ENCODE peak calls at places on chromosomes 3 and 15, in nine cellular contexts. One of them, this sample, is unnamed.

GRCh38 chr3:6437631-6438030 is 423.3 kb upstream of the GRM7 start:
- DNase-seq in IMR-90: no peak
- DNase-seq in heart left ventricle: no peak
- DNase-seq in H54: no peak
- DNase-seq in endothelial cell of umbilical vein: no peak
- DNase-seq in A549: no peak
- DNase-seq in HCT116: no peak
- DNase-seq in stomach: no peak
- DNase-seq in GM12891: no peak
- DNase-seq in this sample: no peak

GRCh38 chr3:149816986-149817385 is 4.0 kb downstream of the RNF13 start:
- DNase-seq in IMR-90: peak; percentile 82
- DNase-seq in heart left ventricle: no peak
- DNase-seq in H54: no peak
- DNase-seq in endothelial cell of umbilical vein: no peak
- DNase-seq in A549: no peak
- DNase-seq in HCT116: no peak
- DNase-seq in stomach: no peak
- DNase-seq in GM12891: no peak
- DNase-seq in this sample: no peak

GRCh38 chr3:126008219-126008618 is 39.2 kb downstream of the ROPN1B start:
- DNase-seq in IMR-90: no peak
- DNase-seq in heart left ventricle: no peak
- DNase-seq in H54: no peak
- DNase-seq in endothelial cell of umbilical vein: no peak
- DNase-seq in A549: no peak
- DNase-seq in HCT116: no peak
- DNase-seq in stomach: no peak
- DNase-seq in GM12891: no peak
- DNase-seq in this sample: no peak

GRCh38 chr15:62912808-62913207 is 129.7 kb upstream of the TPM1 start:
- DNase-seq in IMR-90: no peak
- DNase-seq in heart left ventricle: no peak
- DNase-seq in H54: no peak
- DNase-seq in endothelial cell of umbilical vein: no peak
- DNase-seq in A549: peak; percentile 39
- DNase-seq in HCT116: no peak
- DNase-seq in stomach: no peak
- DNase-seq in GM12891: no peak
- DNase-seq in this sample: no peak

GRCh38 chr3:10456981-10457380 is 48.4 kb downstream of the ATP2B2 start:
- DNase-seq in IMR-90: no peak
- DNase-seq in heart left ventricle: no peak
- DNase-seq in H54: no peak
- DNase-seq in endothelial cell of umbilical vein: no peak
- DNase-seq in A549: no peak
- DNase-seq in HCT116: no peak
- DNase-seq in stomach: no peak
- DNase-seq in GM12891: no peak
- DNase-seq in this sample: no peak

GRCh38 chr15:69515508-69516290 is 63.1 kb downstream of the RPLP1 start:
- DNase-seq in IMR-90: no peak
- DNase-seq in heart left ventricle: no peak
- DNase-seq in H54: no peak
- DNase-seq in endothelial cell of umbilical vein: no peak
- DNase-seq in A549: no peak
- DNase-seq in HCT116: no peak
- DNase-seq in stomach: no peak
- DNase-seq in GM12891: no peak
- DNase-seq in this sample: no peak

GRCh38 chr15:83475551-83475950 is 28.4 kb downstream of the SH3GL3 start:
- DNase-seq in IMR-90: peak; percentile 12
- DNase-seq in heart left ventricle: no peak
- DNase-seq in H54: peak; percentile 32
- DNase-seq in endothelial cell of umbilical vein: no peak
- DNase-seq in A549: no peak
- DNase-seq in HCT116: no peak
- DNase-seq in stomach: no peak
- DNase-seq in GM12891: no peak
- DNase-seq in this sample: no peak

GRCh38 chr15:62337934-62338333 is 172.8 kb upstream of the C2CD4B start:
- DNase-seq in IMR-90: no peak
- DNase-seq in heart left ventricle: no peak
- DNase-seq in H54: no peak
- DNase-seq in endothelial cell of umbilical vein: no peak
- DNase-seq in A549: no peak
- DNase-seq in HCT116: no peak
- DNase-seq in stomach: no peak
- DNase-seq in GM12891: no peak
- DNase-seq in this sample: no peak

GRCh38 chr3:120274739-120275167 is 10.3 kb downstream of the GPR156 start:
- DNase-seq in IMR-90: peak; percentile 25
- DNase-seq in heart left ventricle: peak; percentile 69
- DNase-seq in H54: no peak
- DNase-seq in endothelial cell of umbilical vein: no peak
- DNase-seq in A549: no peak
- DNase-seq in HCT116: no peak
- DNase-seq in stomach: peak; percentile 61
- DNase-seq in GM12891: no peak
- DNase-seq in this sample: no peak

GRCh38 chr15:44536962-44537727 is at the start of gene EIF3J:
- DNase-seq in IMR-90: peak; percentile 97
- DNase-seq in heart left ventricle: peak; percentile 97
- DNase-seq in H54: peak; percentile 90
- DNase-seq in endothelial cell of umbilical vein: peak; percentile 98
- DNase-seq in A549: peak; percentile 79
- DNase-seq in HCT116: peak; percentile 89
- DNase-seq in stomach: peak; percentile 94
- DNase-seq in GM12891: peak; percentile 85
- DNase-seq in this sample: peak; percentile 96
- TF ChIP-seq POLR2A in IMR-90: peak; percentile 90
- TF ChIP-seq POLR2A in heart left ventricle: no peak
- TF ChIP-seq POLR2A in H54: peak; percentile 83
- TF ChIP-seq POLR2A in endothelial cell of umbilical vein: no peak
- TF ChIP-seq POLR2A in A549: peak; percentile 57
- TF ChIP-seq POLR2A in HCT116: no peak
- TF ChIP-seq POLR2A in stomach: peak; percentile 75
- TF ChIP-seq POLR2A in GM12891: peak; percentile 77
- TF ChIP-seq POLR2A in this sample: peak; percentile 58

GRCh38 chr3:57224856-57225255 is 2.7 kb upstream of the APPL1 start:
- DNase-seq in IMR-90: peak; percentile 6
- DNase-seq in heart left ventricle: no peak
- DNase-seq in H54: no peak
- DNase-seq in endothelial cell of umbilical vein: no peak
- DNase-seq in A549: no peak
- DNase-seq in HCT116: no peak
- DNase-seq in stomach: no peak
- DNase-seq in GM12891: no peak
- DNase-seq in this sample: no peak

GRCh38 chr3:57228734-57229505 is 1.4 kb downstream of the APPL1 start:
- DNase-seq in IMR-90: peak; percentile 82
- DNase-seq in heart left ventricle: no peak
- DNase-seq in H54: peak; percentile 25
- DNase-seq in endothelial cell of umbilical vein: peak; percentile 41
- DNase-seq in A549: no peak
- DNase-seq in HCT116: no peak
- DNase-seq in stomach: no peak
- DNase-seq in GM12891: no peak
- DNase-seq in this sample: peak; percentile 59

GRCh38 chr3:57227930-57228733 is 603 bp downstream of the APPL1 start:
- DNase-seq in IMR-90: peak; percentile 41
- DNase-seq in heart left ventricle: peak; percentile 55
- DNase-seq in H54: peak; percentile 28
- DNase-seq in endothelial cell of umbilical vein: peak; percentile 66
- DNase-seq in A549: peak; percentile 14
- DNase-seq in HCT116: no peak
- DNase-seq in stomach: peak; percentile 50
- DNase-seq in GM12891: no peak
- DNase-seq in this sample: peak; percentile 51

GRCh38 chr3:57226156-57226555 is 1.4 kb upstream of the APPL1 start:
- DNase-seq in IMR-90: no peak
- DNase-seq in heart left ventricle: no peak
- DNase-seq in H54: no peak
- DNase-seq in endothelial cell of umbilical vein: no peak
- DNase-seq in A549: no peak
- DNase-seq in HCT116: no peak
- DNase-seq in stomach: no peak
- DNase-seq in GM12891: no peak
- DNase-seq in this sample: no peak

GRCh38 chr3:57227204-57227929 is at the start of gene APPL1:
- DNase-seq in IMR-90: peak; percentile 85
- DNase-seq in heart left ventricle: peak; percentile 96
- DNase-seq in H54: peak; percentile 94
- DNase-seq in endothelial cell of umbilical vein: peak; percentile 94
- DNase-seq in A549: peak; percentile 85
- DNase-seq in HCT116: peak; percentile 75
- DNase-seq in stomach: peak; percentile 94
- DNase-seq in GM12891: peak; percentile 91
- DNase-seq in this sample: peak; percentile 86
- TF ChIP-seq POLR2A in IMR-90: peak; percentile 49
- TF ChIP-seq POLR2A in heart left ventricle: peak; percentile 57
- TF ChIP-seq POLR2A in H54: peak; percentile 69
- TF ChIP-seq POLR2A in endothelial cell of umbilical vein: peak; percentile 84
- TF ChIP-seq POLR2A in A549: peak; percentile 80
- TF ChIP-seq POLR2A in HCT116: peak; percentile 83
- TF ChIP-seq POLR2A in stomach: peak; percentile 39
- TF ChIP-seq POLR2A in GM12891: peak; percentile 75
- TF ChIP-seq POLR2A in this sample: no peak

GRCh38 chr15:40766194-40766830 is 2.4 kb downstream of the GCHFR start:
- DNase-seq in IMR-90: peak; percentile 28
- DNase-seq in heart left ventricle: no peak
- DNase-seq in H54: no peak
- DNase-seq in endothelial cell of umbilical vein: no peak
- DNase-seq in A549: no peak
- DNase-seq in HCT116: no peak
- DNase-seq in stomach: no peak
- DNase-seq in GM12891: no peak
- DNase-seq in this sample: no peak

GRCh38 chr15:40764766-40765136 is 883 bp downstream of the GCHFR start:
- DNase-seq in IMR-90: no peak
- DNase-seq in heart left ventricle: no peak
- DNase-seq in H54: no peak
- DNase-seq in endothelial cell of umbilical vein: no peak
- DNase-seq in A549: no peak
- DNase-seq in HCT116: no peak
- DNase-seq in stomach: no peak
- DNase-seq in GM12891: no peak
- DNase-seq in this sample: no peak

GRCh38 chr15:40762919-40763800 is 708 bp upstream of the GCHFR start:
- DNase-seq in IMR-90: peak; percentile 11
- DNase-seq in heart left ventricle: peak; percentile 59
- DNase-seq in H54: no peak
- DNase-seq in endothelial cell of umbilical vein: peak; percentile 63
- DNase-seq in A549: no peak
- DNase-seq in HCT116: no peak
- DNase-seq in stomach: peak; percentile 80
- DNase-seq in GM12891: peak; percentile 43
- DNase-seq in this sample: peak; percentile 76

GRCh38 chr15:40766906-40767837 is 2.6 kb upstream of the C15orf62 start:
- DNase-seq in IMR-90: peak; percentile 50
- DNase-seq in heart left ventricle: no peak
- DNase-seq in H54: peak; percentile 81
- DNase-seq in endothelial cell of umbilical vein: no peak
- DNase-seq in A549: no peak
- DNase-seq in HCT116: no peak
- DNase-seq in stomach: no peak
- DNase-seq in GM12891: no peak
- DNase-seq in this sample: peak; percentile 60

GRCh38 chr15:40763801-40764765 is at the start of gene GCHFR:
- DNase-seq in IMR-90: peak; percentile 47
- DNase-seq in heart left ventricle: peak; percentile 74
- DNase-seq in H54: no peak
- DNase-seq in endothelial cell of umbilical vein: peak; percentile 73
- DNase-seq in A549: peak; percentile 67
- DNase-seq in HCT116: no peak
- DNase-seq in stomach: peak; percentile 81
- DNase-seq in GM12891: peak; percentile 82
- DNase-seq in this sample: peak; percentile 89
- TF ChIP-seq POLR2A in IMR-90: no peak
- TF ChIP-seq POLR2A in heart left ventricle: no peak
- TF ChIP-seq POLR2A in H54: no peak
- TF ChIP-seq POLR2A in endothelial cell of umbilical vein: no peak
- TF ChIP-seq POLR2A in A549: peak; percentile 6
- TF ChIP-seq POLR2A in HCT116: peak; percentile 51
- TF ChIP-seq POLR2A in stomach: no peak
- TF ChIP-seq POLR2A in GM12891: no peak
- TF ChIP-seq POLR2A in this sample: peak; percentile 23

GRCh38 chr15:55707985-55708384 is 35.0 kb downstream of the PRTG start:
- DNase-seq in IMR-90: no peak
- DNase-seq in heart left ventricle: no peak
- DNase-seq in H54: no peak
- DNase-seq in endothelial cell of umbilical vein: no peak
- DNase-seq in A549: no peak
- DNase-seq in HCT116: no peak
- DNase-seq in stomach: no peak
- DNase-seq in GM12891: no peak
- DNase-seq in this sample: no peak
- TF ChIP-seq POLR2A in IMR-90: no peak
- TF ChIP-seq POLR2A in heart left ventricle: no peak
- TF ChIP-seq POLR2A in H54: no peak
- TF ChIP-seq POLR2A in endothelial cell of umbilical vein: no peak
- TF ChIP-seq POLR2A in A549: no peak
- TF ChIP-seq POLR2A in HCT116: no peak
- TF ChIP-seq POLR2A in stomach: no peak
- TF ChIP-seq POLR2A in GM12891: no peak
- TF ChIP-seq POLR2A in this sample: no peak

GRCh38 chr15:31326729-31327673 is at the start of gene KLF13:
- DNase-seq in IMR-90: peak; percentile 64
- DNase-seq in heart left ventricle: no peak
- DNase-seq in H54: peak; percentile 66
- DNase-seq in endothelial cell of umbilical vein: no peak
- DNase-seq in A549: peak; percentile 54
- DNase-seq in HCT116: no peak
- DNase-seq in stomach: peak; percentile 74
- DNase-seq in GM12891: no peak
- DNase-seq in this sample: peak; percentile 92
- TF ChIP-seq POLR2A in IMR-90: peak; percentile 75
- TF ChIP-seq POLR2A in heart left ventricle: peak; percentile 50
- TF ChIP-seq POLR2A in H54: peak; percentile 49
- TF ChIP-seq POLR2A in endothelial cell of umbilical vein: no peak
- TF ChIP-seq POLR2A in A549: peak; percentile 89
- TF ChIP-seq POLR2A in HCT116: peak; percentile 9
- TF ChIP-seq POLR2A in stomach: no peak
- TF ChIP-seq POLR2A in GM12891: no peak
- TF ChIP-seq POLR2A in this sample: peak; percentile 53